ENCODE peak calls at places on chromosome 19, in four cellular contexts. J is colonic mucosa, S is HCT116, N is AG09309. V is an unnamed sample.

GRCh38 chr19:38057954-38058690 is 151.1 kb downstream of the SIPA1L3 start:
- DNase-seq in J (peak), S (no peak), N (no peak), V (no peak)

GRCh38 chr19:17058236-17058635 is 17.0 kb downstream of the HAUS8 start:
- DNase-seq in J (no peak), S (no peak), N (no peak), V (no peak)

GRCh38 chr19:35404879-35405622 is 34.2 kb downstream of the GPR42 start:
- DNase-seq in J (no peak), S (no peak), N (peak), V (peak)

GRCh38 chr19:11737964-11738745 is 591 bp downstream of the ZNF823 start:
- DNase-seq in J (peak), S (no peak), N (no peak), V (peak)

GRCh38 chr19:13984186-13984585 is 21.9 kb downstream of the RFX1 start:
- DNase-seq in J (no peak), S (no peak), N (no peak), V (no peak)

GRCh38 chr19:43812259-43812658 is 10.0 kb upstream of the LYPD5 start:
- DNase-seq in J (no peak), S (no peak), N (no peak), V (no peak)

GRCh38 chr19:48341006-48341405 is 15.7 kb downstream of the EMP3 start:
- DNase-seq in J (no peak), S (no peak), N (no peak), V (no peak)

GRCh38 chr19:39501340-39501739 is 2.6 kb downstream of the DLL3 start:
- DNase-seq in J (no peak), S (no peak), N (no peak), V (no peak)

GRCh38 chr19:33302175-33302973 is at the start of gene CEBPA:
- DNase-seq in J (peak), S (peak), N (no peak), V (peak)

GRCh38 chr19:52700673-52701072 is 34.2 kb downstream of the ZNF611 start:
- DNase-seq in J (no peak), S (no peak), N (no peak), V (no peak)

GRCh38 chr19:13262450-13262849 is 112.2 kb downstream of the IER2 start:
- DNase-seq in J (no peak), S (no peak), N (peak), V (peak)

GRCh38 chr19:11159598-11160001 is 4.0 kb upstream of the SPC24 start:
- DNase-seq in J (no peak), S (no peak), N (no peak), V (peak)

GRCh38 chr19:50831026-50831396 is 2.4 kb downstream of the KLK15 start:
- DNase-seq in J (no peak), S (no peak), N (no peak), V (no peak)

GRCh38 chr19:39546599-39546998 is 6.6 kb upstream of the EID2 start:
- DNase-seq in J (no peak), S (no peak), N (no peak), V (no peak)

GRCh38 chr19:44032001-44032610 is 6.9 kb downstream of the ZNF222 start:
- DNase-seq in J (no peak), S (no peak), N (no peak), V (no peak)

GRCh38 chr19:51948979-51949378 is 21.7 kb downstream of the ZNF613 start:
- DNase-seq in J (no peak), S (no peak), N (no peak), V (peak)

GRCh38 chr19:10473192-10473591 is 30.0 kb downstream of the KEAP1 start:
- DNase-seq in J (no peak), S (no peak), N (no peak), V (no peak)

GRCh38 chr19:51127755-51128154 is 3.0 kb downstream of the SIGLEC9 start:
- DNase-seq in J (no peak), S (no peak), N (no peak), V (peak)

GRCh38 chr19:16957151-16957662 is 68.4 kb downstream of the F2RL3 start:
- DNase-seq in J (peak), S (no peak), N (peak), V (peak)

GRCh38 chr19:48735031-48735615 is 5.3 kb downstream of the RASIP1 start:
- DNase-seq in J (no peak), S (no peak), N (no peak), V (no peak)

GRCh38 chr19:58021541-58022282 is 12.1 kb upstream of the ZSCAN1 start:
- DNase-seq in J (peak), S (no peak), N (peak), V (peak)

GRCh38 chr19:10395436-10395835 is 7.9 kb downstream of the CDC37 start:
- DNase-seq in J (no peak), S (no peak), N (no peak), V (no peak)

GRCh38 chr19:15641901-15642491 is 1.3 kb downstream of the CYP4F3 start:
- DNase-seq in J (no peak), S (no peak), N (no peak), V (no peak)

GRCh38 chr19:30449673-30450072 is 77.5 kb downstream of the ZNF536 start:
- DNase-seq in J (no peak), S (no peak), N (no peak), V (no peak)
- H3K4me3 ChIP-seq in J (no peak), S (no peak), N (no peak), V (no peak)

GRCh38 chr19:30696514-30696913 is 324.3 kb downstream of the ZNF536 start:
- DNase-seq in J (no peak), S (no peak), N (no peak), V (no peak)

GRCh38 chr19:30694156-30694555 is 322.0 kb downstream of the ZNF536 start:
- DNase-seq in J (no peak), S (no peak), N (no peak), V (no peak)

GRCh38 chr19:30692517-30692870 is 320.3 kb downstream of the ZNF536 start:
- DNase-seq in J (no peak), S (no peak), N (no peak), V (no peak)

GRCh38 chr19:30693179-30693578 is 321.0 kb downstream of the ZNF536 start:
- DNase-seq in J (no peak), S (no peak), N (no peak), V (no peak)

DNA sequence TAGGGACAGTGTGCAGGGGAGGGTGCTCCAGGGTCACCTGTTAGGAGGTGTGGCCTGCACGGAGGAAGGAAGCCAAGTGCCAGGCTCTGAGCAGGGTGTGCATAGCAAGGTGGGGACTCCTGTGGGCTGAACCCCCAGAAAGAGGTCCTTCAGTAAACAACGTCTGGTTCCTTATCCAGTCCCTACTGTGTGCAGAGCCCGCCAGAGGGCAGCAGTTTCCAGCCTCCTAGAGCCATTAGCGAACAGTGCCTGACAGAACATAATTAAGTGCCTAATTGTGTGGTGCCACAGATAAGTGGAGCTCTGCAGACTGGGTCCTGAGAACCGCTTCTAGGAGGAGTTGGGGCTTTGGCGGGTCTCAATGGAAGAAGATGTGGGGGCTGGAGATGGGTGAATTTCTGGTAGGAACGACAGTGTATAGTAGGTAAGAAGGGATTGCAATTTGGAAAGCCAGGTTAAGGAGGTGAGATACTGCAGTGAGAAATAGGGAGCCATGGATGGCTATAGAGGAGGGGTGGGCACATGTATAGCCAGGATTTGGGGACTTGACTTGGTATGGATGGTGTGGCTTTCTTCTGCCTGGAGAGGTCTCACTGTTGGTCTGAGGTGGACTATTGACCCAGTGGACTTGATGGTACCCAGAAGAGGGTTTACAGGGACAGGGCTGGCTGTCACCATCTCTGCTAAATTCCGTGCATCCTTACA is 323.1 kb downstream of the ZNF536 start:
- DNase-seq in J (no peak), S (no peak), N (no peak), V (no peak)
- TF ChIP-seq CTCF in J (no peak), S (peak), N (peak), V (no peak)

GRCh38 chr19:7811989-7812388 is 18.0 kb upstream of the EVI5L start:
- DNase-seq in J (no peak), S (no peak), N (no peak), V (no peak)
- H3K4me3 ChIP-seq in J (no peak), S (no peak), N (no peak), V (no peak)

DNA sequence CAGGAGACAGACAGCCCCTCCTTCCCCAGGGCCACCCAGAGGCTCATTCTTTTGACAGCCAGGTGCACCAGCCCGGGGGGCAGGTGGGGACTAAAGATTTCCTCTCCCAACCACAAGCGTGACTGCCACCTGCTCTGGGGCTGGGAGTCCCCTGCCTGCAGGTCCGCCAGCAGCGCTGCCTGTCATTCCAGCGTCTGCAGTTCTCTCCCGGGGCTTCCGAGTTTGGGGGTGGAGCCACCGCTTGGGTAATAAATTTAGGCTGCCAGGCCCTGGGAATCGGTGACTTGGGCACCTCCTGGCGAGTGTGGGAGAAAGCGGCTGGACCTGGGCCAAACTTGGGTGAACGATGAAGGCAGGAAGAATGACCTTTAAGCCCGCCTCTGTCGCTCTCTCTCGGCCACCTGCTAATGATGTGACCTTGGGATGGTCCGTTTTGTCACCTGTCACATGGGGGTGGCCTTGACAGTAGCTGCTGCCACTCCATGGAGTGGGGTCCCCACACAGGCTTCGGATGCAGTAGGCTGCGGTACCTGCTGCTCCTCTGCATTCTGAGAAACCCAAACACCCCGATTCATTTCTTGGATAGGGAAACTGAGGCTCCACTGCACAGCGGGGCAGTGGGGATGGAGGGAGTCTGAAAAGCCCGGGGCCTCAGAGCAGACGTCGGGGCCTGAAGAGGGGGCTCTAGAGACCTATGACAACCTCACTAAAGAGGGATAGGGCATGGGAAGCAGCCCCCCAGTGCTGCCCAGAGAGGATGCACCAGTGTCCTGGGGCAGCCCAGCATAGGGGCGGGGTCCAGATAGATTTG is 12.8 kb downstream of the FUT6 start:
- DNase-seq in J (peak), S (peak), N (no peak), V (peak)
- TF ChIP-seq CTCF in J (no peak), S (peak), N (no peak), V (peak)

GRCh38 chr19:46606019-46606418 is 4.9 kb downstream of the CALM3 start:
- DNase-seq in J (no peak), S (no peak), N (no peak), V (no peak)

GRCh38 chr19:46603752-46604241 is 2.7 kb downstream of the CALM3 start:
- DNase-seq in J (no peak), S (no peak), N (no peak), V (no peak)

GRCh38 chr19:46603195-46603637 is 2.1 kb downstream of the CALM3 start:
- DNase-seq in J (peak), S (no peak), N (no peak), V (peak)

GRCh38 chr19:46605356-46605821 is 4.3 kb downstream of the CALM3 start:
- DNase-seq in J (no peak), S (no peak), N (no peak), V (no peak)

DNA sequence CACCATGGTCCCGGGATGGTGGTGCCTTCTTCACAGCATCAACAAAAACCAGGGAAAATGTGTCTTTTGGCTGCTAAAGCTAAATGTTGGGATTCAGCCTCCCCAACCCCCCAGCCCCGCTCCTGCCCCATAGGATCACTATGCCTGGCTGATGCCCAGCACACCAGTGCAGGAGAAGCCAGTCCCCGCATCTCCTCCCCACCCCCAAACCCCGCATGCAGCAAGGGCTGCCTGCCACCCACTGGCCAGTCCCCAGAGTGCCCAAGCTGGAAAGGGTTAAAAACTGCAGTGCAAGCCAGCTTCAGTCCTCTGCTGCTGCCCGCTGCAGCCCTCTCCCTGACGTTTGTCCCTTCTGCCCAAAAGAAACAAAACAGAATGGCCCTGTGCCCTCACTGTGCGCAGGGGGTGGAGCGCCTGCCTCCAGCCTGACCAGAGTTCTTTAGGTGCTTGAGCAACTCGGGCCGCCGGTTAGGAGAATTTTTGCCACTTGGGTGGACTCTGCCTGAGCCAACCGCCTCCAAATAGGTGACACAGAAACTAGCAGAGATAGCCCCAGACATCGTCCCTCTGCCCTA is 3.7 kb downstream of the CALM3 start:
- DNase-seq in J (no peak), S (no peak), N (no peak), V (no peak)
- H3K4me3 ChIP-seq in J (no peak), S (no peak), N (no peak), V (no peak)

GRCh38 chr19:3276341-3276799 is 51.9 kb downstream of the CELF5 start:
- DNase-seq in J (peak), S (peak), N (no peak), V (no peak)

GRCh38 chr19:3275068-3275582 is 50.7 kb downstream of the CELF5 start:
- DNase-seq in J (no peak), S (peak), N (no peak), V (peak)

GRCh38 chr19:3277649-3278048 is 53.2 kb downstream of the CELF5 start:
- DNase-seq in J (no peak), S (no peak), N (no peak), V (no peak)

GRCh38 chr19:3274245-3275067 is 50.0 kb downstream of the CELF5 start:
- DNase-seq in J (no peak), S (no peak), N (no peak), V (no peak)

DNA sequence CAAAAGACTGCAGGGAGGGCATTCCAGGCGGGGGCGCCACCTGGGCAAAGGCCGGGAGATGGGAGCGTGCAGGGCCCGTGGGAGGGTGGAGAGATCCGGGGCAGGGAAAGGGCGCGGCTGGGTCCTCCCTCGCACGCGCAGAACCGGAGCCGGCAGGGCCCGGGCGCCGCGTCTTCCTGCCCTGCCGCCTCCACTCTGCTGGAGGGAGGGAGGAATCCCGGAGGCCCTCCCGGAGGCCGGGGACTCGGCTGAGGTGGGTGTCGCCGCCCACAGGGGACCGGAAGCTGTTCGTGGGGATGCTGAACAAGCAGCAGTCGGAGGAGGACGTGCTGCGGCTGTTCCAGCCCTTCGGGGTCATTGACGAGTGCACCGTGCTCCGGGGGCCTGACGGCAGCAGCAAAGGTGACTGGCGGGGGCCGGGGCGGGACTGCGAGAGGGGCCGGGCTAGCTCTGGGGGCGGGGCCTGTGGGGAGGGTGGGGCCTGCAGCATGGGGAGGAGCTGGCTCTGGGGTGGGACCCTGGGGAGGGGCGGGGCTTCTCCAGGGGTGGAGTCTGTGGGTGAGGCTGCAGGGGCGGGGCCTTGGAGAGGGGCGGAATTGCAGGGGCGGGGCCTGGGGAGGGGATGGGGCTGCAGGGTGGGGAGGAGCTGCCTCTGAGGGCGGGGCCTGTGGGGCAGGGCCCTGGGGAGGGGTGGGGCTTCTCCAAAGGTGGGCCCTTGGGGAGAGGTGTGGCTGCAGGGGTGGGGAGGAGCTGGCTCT is 51.3 kb downstream of the CELF5 start:
- DNase-seq in J (peak), S (peak), N (no peak), V (peak)
- TF ChIP-seq CTCF in J (no peak), S (no peak), N (no peak), V (no peak)

DNA sequence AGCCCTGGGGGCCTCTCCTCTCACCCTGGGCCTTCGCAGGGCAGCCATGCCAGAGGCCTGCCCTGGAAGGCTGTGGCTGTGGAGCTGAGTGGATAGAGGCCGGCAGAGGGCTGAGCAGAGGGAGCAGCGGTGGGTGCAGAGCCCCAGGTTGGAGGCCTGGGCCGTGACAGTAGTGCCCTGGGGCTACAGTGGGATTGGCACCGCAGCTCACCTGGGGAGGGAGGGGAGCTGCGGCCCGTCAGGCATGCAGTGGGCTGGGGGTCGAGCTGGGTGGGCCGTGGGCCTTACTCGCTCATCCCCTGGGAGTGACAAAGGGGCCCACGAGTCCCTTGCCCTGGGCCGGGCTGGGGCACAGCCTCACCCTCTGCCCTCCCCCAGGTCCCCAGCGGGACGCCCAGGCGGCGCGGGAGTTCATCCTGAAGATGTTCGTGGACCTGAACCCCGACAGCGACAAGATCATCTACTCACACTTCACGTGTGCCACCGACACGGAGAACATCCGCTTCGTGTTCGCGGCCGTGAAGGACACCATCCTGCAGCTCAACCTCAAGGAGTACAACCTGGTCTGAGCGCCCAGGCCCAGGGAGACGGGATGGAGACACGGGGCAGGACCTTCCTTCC is 15.1 kb upstream of the GNA15 start:
- DNase-seq in J (no peak), S (no peak), N (no peak), V (no peak)
- H3K4me3 ChIP-seq in J (no peak), S (no peak), N (no peak), V (no peak)

V was measured in fibroblast of villous mesenchyme.